ENCODE peak calls at places on chromosomes 11 and 22, in five cellular contexts. H is psoas muscle, W is pancreas, Q is GM23248, M is IMR-90. G is an unnamed sample. For H3K9me3 and H3K36me3, the result is how much of the 10 kb centered on the place peaks cover.

GRCh38 chr22:29334696-29335344 is 19.3 kb upstream of the RASL10A start:
- DNase-seq in H (no peak), W (no peak), Q (no peak), M (no peak), G (no peak)

GRCh38 chr11:506238-506949 is 648 bp downstream of the RNH1 start:
- DNase-seq in H (peak), W (peak), Q (peak), M (peak), G (peak)

GRCh38 chr11:117345039-117345438 is 17.4 kb downstream of the CEP164 start:
- DNase-seq in H (no peak), W (no peak), Q (peak), M (peak), G (no peak)

GRCh38 chr11:95692526-95693270 is 96.9 kb downstream of the FAM76B start:
- DNase-seq in H (no peak), W (no peak), Q (peak), M (peak), G (no peak)

GRCh38 chr22:19035474-19036228 is 86.6 kb downstream of the DGCR2 start:
- DNase-seq in H (no peak), W (no peak), Q (no peak), M (no peak), G (peak)

GRCh38 chr11:6648505-6648904 is 7.1 kb downstream of the DCHS1 start:
- DNase-seq in H (no peak), W (no peak), Q (no peak), M (no peak), G (no peak)

GRCh38 chr11:33001281-33001680 is 14.4 kb upstream of the DEPDC7 start:
- DNase-seq in H (no peak), W (no peak), Q (no peak), M (peak), G (no peak)

GRCh38 chr11:70860855-70861254 is 391.5 kb downstream of the SHANK2 start:
- DNase-seq in H (no peak), W (no peak), Q (no peak), M (no peak), G (no peak)

DNA sequence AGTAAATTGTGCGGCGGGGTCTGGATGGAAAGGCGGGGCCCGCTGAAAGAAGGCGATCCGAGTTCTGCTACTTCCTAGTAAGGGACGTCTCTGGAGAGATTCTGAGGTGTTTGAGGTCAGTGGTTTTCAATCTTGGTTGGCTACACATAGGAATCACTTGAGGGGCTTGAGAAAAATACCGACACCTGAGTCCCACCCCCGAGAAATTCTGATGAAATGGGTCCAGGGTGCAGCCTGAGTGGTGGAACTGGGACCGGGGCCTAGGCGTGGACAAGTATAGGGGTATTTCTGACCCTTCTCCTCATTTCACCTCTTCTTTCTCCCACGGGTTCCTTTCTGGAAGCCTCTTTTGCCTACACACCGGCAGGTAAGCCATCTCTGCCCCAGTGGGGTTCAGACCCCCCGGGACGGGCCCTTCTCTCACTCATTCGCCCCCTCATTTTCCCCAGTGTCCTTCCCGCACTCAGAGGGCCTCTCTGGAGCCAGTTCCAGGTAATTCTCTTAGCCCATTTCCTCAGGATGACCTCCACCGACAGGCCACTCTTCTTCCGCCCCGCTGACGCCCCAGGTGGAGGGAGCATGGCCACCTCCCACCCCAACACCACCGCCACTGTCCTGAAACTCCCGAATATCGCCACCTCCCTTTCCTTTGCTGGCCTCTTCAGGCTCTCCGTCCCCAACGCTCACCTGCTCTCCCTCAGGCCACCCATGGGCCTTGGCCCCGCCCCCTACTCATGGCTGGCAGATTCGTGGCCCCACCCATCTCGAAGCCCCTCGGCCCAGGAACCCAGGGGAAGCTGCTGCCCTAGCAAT is 11.8 kb downstream of the ROBO3 start:
- DNase-seq in H (no peak), W (no peak), Q (no peak), M (no peak), G (no peak)
- H3K4me3 ChIP-seq in H (peak), W (peak), Q (peak), M (peak), G (peak)

GRCh38 chr11:50278756-50279155 is 246.1 kb downstream of the OR4C45 start:
- DNase-seq in H (no peak), W (no peak), Q (no peak), M (no peak), G (no peak)
- H3K9me3 ChIP-seq in H (under half), W (under half), Q (under half), M (under half), G (under half)

DNA sequence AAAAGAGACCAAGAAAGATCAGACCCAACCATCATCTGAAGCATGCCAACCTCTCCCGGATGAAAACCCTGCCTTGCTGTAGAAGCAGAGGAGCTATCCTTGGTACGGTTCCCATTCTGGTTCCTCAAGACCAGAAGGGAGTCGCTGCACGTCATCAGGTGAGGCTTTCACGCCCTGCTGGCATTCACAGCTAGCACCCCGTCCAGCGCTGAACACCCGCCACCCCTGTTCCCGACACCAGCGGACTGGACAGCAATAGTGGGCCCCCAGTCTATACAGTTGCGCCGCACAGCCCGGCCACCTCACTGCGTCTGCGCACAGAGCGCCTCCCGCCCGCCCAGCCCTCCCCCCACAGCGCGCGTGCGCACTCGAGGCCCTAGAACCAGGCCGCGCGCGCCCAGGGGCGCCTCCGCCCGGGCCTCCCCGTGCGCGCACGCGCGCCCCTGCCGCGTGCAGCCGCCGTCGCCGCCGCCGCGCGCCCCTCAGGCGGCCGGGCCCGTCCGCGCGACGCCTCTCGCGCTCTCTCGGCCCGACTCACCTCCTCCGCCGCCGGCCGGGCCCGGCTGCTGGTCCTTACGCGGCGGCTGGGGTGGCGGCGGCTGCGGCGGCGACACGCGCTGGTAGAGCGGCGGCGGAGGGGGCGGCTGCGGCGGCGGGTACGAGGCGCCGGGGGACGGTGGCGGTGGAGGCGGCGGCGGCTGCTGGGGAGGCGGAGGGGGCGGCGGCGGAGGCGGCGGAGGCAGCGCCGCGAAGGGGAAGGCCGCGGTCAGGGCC is 706 bp downstream of the SF1 start:
- DNase-seq in H (peak), W (peak), Q (peak), M (peak), G (peak)
- H3K36me3 ChIP-seq in H (under half), W (under half), Q (under half), M (under half), G (under half)

DNA sequence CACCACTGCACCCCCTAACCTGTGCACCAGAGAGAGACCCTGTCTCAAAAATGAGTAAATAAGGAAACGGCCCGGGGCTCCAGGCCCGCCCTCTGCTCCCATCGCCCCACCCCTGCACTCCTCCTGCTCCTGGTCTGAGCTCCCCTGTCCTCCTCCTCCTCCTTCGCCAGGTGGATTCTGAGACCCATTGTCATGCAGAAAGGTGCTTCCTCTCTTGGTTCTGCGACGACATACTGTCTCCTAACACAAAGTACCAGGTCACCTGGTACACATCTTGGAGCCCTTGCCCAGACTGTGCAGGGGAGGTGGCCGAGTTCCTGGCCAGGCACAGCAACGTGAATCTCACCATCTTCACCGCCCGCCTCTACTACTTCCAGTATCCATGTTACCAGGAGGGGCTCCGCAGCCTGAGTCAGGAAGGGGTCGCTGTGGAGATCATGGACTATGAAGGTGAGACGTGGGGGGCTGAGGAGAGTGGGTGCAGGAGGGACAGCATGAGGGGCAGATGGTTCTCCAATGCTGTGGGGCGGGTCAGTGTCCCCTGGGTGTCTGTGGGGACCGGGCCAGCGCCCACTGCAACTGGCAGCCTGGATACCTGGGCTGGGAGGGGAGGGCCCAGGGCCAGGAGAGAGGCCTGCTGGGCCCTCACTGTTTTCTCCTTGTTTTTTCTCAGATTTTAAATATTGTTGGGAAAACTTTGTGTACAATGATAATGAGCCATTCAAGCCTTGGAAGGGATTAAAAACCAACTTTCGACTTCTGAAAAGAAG is 3.1 kb upstream of the APOBEC3D start:
- DNase-seq in H (no peak), W (no peak), Q (no peak), M (no peak), G (no peak)
- H3K4me3 ChIP-seq in H (no peak), W (no peak), Q (no peak), M (no peak), G (no peak)

GRCh38 chr11:22433517-22433916 is 95.3 kb downstream of the SLC17A6 start:
- DNase-seq in H (no peak), W (no peak), Q (no peak), M (no peak), G (no peak)

GRCh38 chr11:22431074-22431473 is 92.9 kb downstream of the SLC17A6 start:
- DNase-seq in H (no peak), W (no peak), Q (no peak), M (no peak), G (no peak)

GRCh38 chr11:22433066-22433450 is 94.9 kb downstream of the SLC17A6 start:
- DNase-seq in H (no peak), W (no peak), Q (peak), M (no peak), G (no peak)

GRCh38 chr11:22430286-22430685 is 92.1 kb downstream of the SLC17A6 start:
- DNase-seq in H (no peak), W (no peak), Q (peak), M (no peak), G (no peak)

DNA sequence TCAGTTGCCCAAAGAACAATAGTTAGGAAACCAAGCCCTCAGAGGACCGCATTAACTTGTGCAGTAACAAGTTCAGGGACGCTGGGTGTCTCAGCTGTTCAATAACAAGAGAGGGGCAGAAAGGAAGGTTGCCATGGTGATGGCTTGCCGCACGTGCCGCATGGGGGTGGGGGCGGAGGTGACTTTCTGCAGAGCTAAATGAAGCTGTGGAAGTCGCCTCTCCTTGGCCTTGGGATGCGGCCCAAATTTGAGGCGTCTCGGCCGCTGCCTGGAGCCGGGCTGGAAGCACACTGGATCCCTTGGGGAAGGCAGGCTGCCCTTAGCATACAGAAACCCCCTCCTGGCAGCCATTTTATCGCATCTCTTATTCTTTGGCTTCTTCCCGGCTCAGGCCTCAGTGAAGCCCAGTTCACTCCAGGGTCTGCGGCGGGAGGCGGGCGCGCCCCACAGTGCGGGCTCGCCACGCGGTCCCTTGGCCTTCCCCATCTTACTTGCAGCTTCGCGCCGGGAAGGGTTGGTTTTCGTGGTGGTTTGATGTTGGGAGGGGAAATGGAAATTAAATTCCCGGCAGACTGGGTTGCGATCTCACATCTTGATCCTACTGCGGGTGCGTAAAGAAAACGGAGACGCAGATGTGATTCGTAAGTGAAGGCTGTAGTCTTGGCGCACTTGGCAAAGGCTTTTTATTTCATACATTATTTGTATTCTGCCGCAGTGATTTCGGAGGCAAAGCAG is 94.3 kb downstream of the SLC17A6 start:
- DNase-seq in H (peak), W (peak), Q (peak), M (peak), G (no peak)
- H3K9me3 ChIP-seq in H (under half), W (under half), Q (under half), M (under half), G (under half)

DNA sequence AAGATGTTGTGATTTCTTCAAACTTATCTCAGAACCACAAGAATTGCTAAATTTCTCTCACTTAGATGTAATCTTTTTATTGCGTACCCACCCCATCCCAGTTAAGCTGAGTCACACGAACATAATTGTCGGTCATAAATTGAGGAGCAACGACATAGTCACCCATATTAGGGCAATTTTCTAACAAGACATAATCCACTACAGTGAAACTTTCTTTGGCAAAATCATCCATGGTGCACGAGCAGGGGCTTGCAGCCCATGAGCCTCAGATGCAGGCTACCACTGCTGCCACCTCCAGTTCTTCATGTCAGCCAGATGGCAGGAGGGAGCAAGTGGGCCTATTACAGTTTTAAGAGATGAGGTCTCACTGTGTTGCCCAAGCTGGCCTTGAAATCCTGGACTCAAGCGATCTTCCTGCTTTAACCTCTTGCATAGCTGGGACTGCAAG is 70.3 kb upstream of the GRK2 start:
- DNase-seq in H (no peak), W (no peak), Q (peak), M (peak), G (no peak)
- H3K36me3 ChIP-seq in H (under half), W (under half), Q (under half), M (under half), G (under half)

DNA sequence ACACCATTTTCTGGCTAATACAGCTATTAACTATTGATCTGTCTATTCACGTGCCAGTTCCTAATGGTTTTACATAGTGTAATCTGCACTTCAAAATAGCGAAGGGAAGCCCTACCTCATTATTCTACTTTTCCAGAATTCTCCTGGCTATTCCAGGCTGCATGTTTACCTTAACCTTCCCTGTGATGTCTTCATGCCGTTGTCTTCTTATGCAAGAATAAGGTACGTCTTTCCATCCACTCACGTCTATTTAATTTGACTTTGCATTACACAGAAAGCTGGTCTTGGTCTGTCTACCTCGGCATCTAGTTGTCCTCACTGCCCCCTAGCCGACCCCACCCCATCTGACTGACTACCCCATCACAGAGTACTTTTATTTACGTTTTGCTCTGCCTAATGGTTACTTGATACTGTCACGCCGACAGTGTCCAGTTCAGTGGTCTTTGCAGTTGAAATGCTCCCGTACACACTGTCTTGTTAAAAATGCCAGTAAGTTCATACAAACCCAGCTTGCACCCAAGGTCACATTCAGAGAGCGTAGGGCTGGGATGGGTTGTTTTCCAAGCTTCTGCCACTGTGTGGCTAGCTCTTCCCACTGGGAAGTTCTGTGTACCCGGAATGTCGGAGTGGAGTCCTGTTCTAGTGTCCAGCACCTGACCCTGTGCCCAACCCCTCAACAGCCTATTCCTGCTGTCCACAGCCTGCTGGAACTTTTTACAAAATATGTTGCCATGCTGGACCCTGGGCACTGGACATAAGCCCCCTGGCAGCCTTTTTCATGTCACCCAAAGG is 15.0 kb downstream of the NEAT1 start:
- DNase-seq in H (no peak), W (peak), Q (peak), M (peak), G (peak)
- H3K4me3 ChIP-seq in H (peak), W (no peak), Q (peak), M (no peak), G (no peak)

GRCh38 chr11:133824593-133824992 is 20.7 kb downstream of the SPATA19 start:
- DNase-seq in H (no peak), W (no peak), Q (no peak), M (no peak), G (no peak)
- H3K9me3 ChIP-seq in H (under half), W (under half), Q (under half), M (under half), G (under half)